ENCODE peak calls at places on chromosome 14, in six cellular contexts. One of them, this sample, is unnamed.

GRCh38 chr14:96594961-96595360 is 92.8 kb downstream of the PAPOLA start:
- DNase-seq in fibroblast of the aortic adventitia: no peak
- DNase-seq in B cell: no peak
- DNase-seq in endothelial cell: no peak
- DNase-seq in upper lobe of left lung: no peak
- DNase-seq in osteocyte: no peak
- DNase-seq in this sample: no peak

GRCh38 chr14:102208741-102209140 is 69.0 kb downstream of the WDR20 start:
- DNase-seq in fibroblast of the aortic adventitia: no peak
- DNase-seq in B cell: no peak
- DNase-seq in endothelial cell: no peak
- DNase-seq in upper lobe of left lung: no peak
- DNase-seq in osteocyte: no peak
- DNase-seq in this sample: no peak

GRCh38 chr14:76904100-76904739 is 78.0 kb downstream of the LRRC74A start:
- DNase-seq in fibroblast of the aortic adventitia: peak; percentile 96
- DNase-seq in B cell: no peak
- DNase-seq in endothelial cell: no peak
- DNase-seq in upper lobe of left lung: no peak
- DNase-seq in osteocyte: no peak
- DNase-seq in this sample: no peak

GRCh38 chr14:35861204-35861868 is 35.2 kb downstream of the BRMS1L start:
- DNase-seq in fibroblast of the aortic adventitia: no peak
- DNase-seq in B cell: no peak
- DNase-seq in endothelial cell: no peak
- DNase-seq in upper lobe of left lung: no peak
- DNase-seq in osteocyte: no peak
- DNase-seq in this sample: no peak

GRCh38 chr14:72315720-72316119 is 383.5 kb downstream of the RGS6 start:
- DNase-seq in fibroblast of the aortic adventitia: no peak
- DNase-seq in B cell: no peak
- DNase-seq in endothelial cell: no peak
- DNase-seq in upper lobe of left lung: no peak
- DNase-seq in osteocyte: no peak
- DNase-seq in this sample: no peak

GRCh38 chr14:59342516-59343484 is 122.4 kb downstream of the GPR135 start:
- DNase-seq in fibroblast of the aortic adventitia: no peak
- DNase-seq in B cell: no peak
- DNase-seq in endothelial cell: no peak
- DNase-seq in upper lobe of left lung: no peak
- DNase-seq in osteocyte: no peak
- DNase-seq in this sample: no peak

GRCh38 chr14:87052646-87053225 is 940.2 kb downstream of the GALC start:
- DNase-seq in fibroblast of the aortic adventitia: no peak
- DNase-seq in B cell: no peak
- DNase-seq in endothelial cell: no peak
- DNase-seq in upper lobe of left lung: no peak
- DNase-seq in osteocyte: no peak
- DNase-seq in this sample: no peak

GRCh38 chr14:99884834-99885648 is 91.8 kb downstream of the EML1 start:
- DNase-seq in fibroblast of the aortic adventitia: peak; percentile 84
- DNase-seq in B cell: no peak
- DNase-seq in endothelial cell: peak; percentile 22
- DNase-seq in upper lobe of left lung: no peak
- DNase-seq in osteocyte: no peak
- DNase-seq in this sample: no peak

GRCh38 chr14:59425322-59425945 is 39.7 kb downstream of the GPR135 start:
- DNase-seq in fibroblast of the aortic adventitia: peak; percentile 48
- DNase-seq in B cell: no peak
- DNase-seq in endothelial cell: no peak
- DNase-seq in upper lobe of left lung: no peak
- DNase-seq in osteocyte: no peak
- DNase-seq in this sample: no peak

GRCh38 chr14:22796087-22796707 is 19.0 kb downstream of the SLC7A7 start:
- DNase-seq in fibroblast of the aortic adventitia: no peak
- DNase-seq in B cell: no peak
- DNase-seq in endothelial cell: no peak
- DNase-seq in upper lobe of left lung: no peak
- DNase-seq in osteocyte: no peak
- DNase-seq in this sample: no peak

GRCh38 chr14:61178226-61179060 is 102.7 kb downstream of the TMEM30B start:
- DNase-seq in fibroblast of the aortic adventitia: peak; percentile 95
- DNase-seq in B cell: no peak
- DNase-seq in endothelial cell: no peak
- DNase-seq in upper lobe of left lung: no peak
- DNase-seq in osteocyte: no peak
- DNase-seq in this sample: no peak

GRCh38 chr14:76812093-76812421 is 625 bp downstream of the ANGEL1 start:
- DNase-seq in fibroblast of the aortic adventitia: no peak
- DNase-seq in B cell: no peak
- DNase-seq in endothelial cell: peak; percentile 9
- DNase-seq in upper lobe of left lung: no peak
- DNase-seq in osteocyte: no peak
- DNase-seq in this sample: no peak

GRCh38 chr14:51094282-51094821 is 553 bp downstream of the TRIM9 start:
- DNase-seq in fibroblast of the aortic adventitia: no peak
- DNase-seq in B cell: no peak
- DNase-seq in endothelial cell: peak; percentile 20
- DNase-seq in upper lobe of left lung: peak; percentile 83
- DNase-seq in osteocyte: no peak
- DNase-seq in this sample: peak; percentile 74

GRCh38 chr14:64717870-64718269 is 13.6 kb downstream of the PLEKHG3 start:
- DNase-seq in fibroblast of the aortic adventitia: no peak
- DNase-seq in B cell: no peak
- DNase-seq in endothelial cell: no peak
- DNase-seq in upper lobe of left lung: peak; percentile 28
- DNase-seq in osteocyte: no peak
- DNase-seq in this sample: no peak

GRCh38 chr14:85190251-85190650 is 339.7 kb upstream of the FLRT2 start:
- DNase-seq in fibroblast of the aortic adventitia: no peak
- DNase-seq in B cell: no peak
- DNase-seq in endothelial cell: no peak
- DNase-seq in upper lobe of left lung: no peak
- DNase-seq in osteocyte: no peak
- DNase-seq in this sample: no peak

GRCh38 chr14:85197976-85198375 is 332.0 kb upstream of the FLRT2 start:
- DNase-seq in fibroblast of the aortic adventitia: no peak
- DNase-seq in B cell: no peak
- DNase-seq in endothelial cell: no peak
- DNase-seq in upper lobe of left lung: no peak
- DNase-seq in osteocyte: no peak
- DNase-seq in this sample: no peak

GRCh38 chr14:85191986-85192385 is 338.0 kb upstream of the FLRT2 start:
- DNase-seq in fibroblast of the aortic adventitia: no peak
- DNase-seq in B cell: no peak
- DNase-seq in endothelial cell: no peak
- DNase-seq in upper lobe of left lung: no peak
- DNase-seq in osteocyte: no peak
- DNase-seq in this sample: no peak

DNA sequence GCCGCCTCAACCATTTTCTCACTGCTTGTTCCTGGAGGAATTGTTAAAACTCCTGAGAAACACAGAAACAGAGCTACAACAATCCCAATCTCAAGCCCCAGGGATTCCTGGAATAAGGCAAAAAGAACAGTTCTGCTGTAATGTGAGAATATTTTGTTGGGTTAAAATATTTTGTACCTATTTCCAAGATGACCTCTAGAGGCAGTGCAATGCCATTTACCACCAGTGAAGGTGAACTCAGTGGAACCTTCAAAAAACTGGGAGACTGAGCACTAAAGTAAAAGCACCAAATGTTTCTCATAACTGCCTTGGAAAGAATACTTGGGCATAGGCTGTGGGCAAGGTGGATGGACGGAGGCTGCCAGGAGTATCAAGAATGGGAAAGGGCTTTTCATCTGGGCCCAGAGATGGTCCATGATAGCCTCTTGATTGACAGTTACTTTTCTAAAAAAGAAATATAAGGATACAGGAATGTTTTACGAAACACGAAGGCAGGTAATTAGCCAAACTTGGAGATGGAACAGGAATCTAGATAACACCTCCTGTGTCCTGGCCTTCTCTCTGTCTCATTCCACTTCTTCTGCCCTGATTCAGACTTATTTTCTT is 334.0 kb upstream of the FLRT2 start:
- DNase-seq in fibroblast of the aortic adventitia: peak; percentile 49
- DNase-seq in B cell: no peak
- DNase-seq in endothelial cell: no peak
- DNase-seq in upper lobe of left lung: no peak
- DNase-seq in osteocyte: no peak
- DNase-seq in this sample: no peak
- TF ChIP-seq CTCF in fibroblast of the aortic adventitia: peak; percentile 67
- TF ChIP-seq CTCF in B cell: no peak
- TF ChIP-seq CTCF in endothelial cell: peak; percentile 49
- TF ChIP-seq CTCF in upper lobe of left lung: peak; percentile 34
- TF ChIP-seq CTCF in osteocyte: peak; percentile 56
- TF ChIP-seq CTCF in this sample: peak; percentile 68

GRCh38 chr14:52550661-52551060 is 1.6 kb downstream of the TXNDC16 start:
- DNase-seq in fibroblast of the aortic adventitia: no peak
- DNase-seq in B cell: no peak
- DNase-seq in endothelial cell: no peak
- DNase-seq in upper lobe of left lung: no peak
- DNase-seq in osteocyte: no peak
- DNase-seq in this sample: no peak

GRCh38 chr14:52552063-52552988 is at the start of the genes GPR137C and TXNDC16:
- DNase-seq in fibroblast of the aortic adventitia: peak; percentile 99
- DNase-seq in B cell: peak; percentile 100
- DNase-seq in endothelial cell: peak; percentile 96
- DNase-seq in upper lobe of left lung: peak; percentile 98
- DNase-seq in osteocyte: peak; percentile 100
- DNase-seq in this sample: peak; percentile 98

GRCh38 chr14:52553002-52553670 is 500 bp downstream of the GPR137C start:
- DNase-seq in fibroblast of the aortic adventitia: peak; percentile 2
- DNase-seq in B cell: no peak
- DNase-seq in endothelial cell: peak; percentile 49
- DNase-seq in upper lobe of left lung: peak; percentile 87
- DNase-seq in osteocyte: peak; percentile 82
- DNase-seq in this sample: peak; percentile 74

GRCh38 chr14:52551205-52551604 is 1.1 kb downstream of the TXNDC16 start:
- DNase-seq in fibroblast of the aortic adventitia: no peak
- DNase-seq in B cell: no peak
- DNase-seq in endothelial cell: no peak
- DNase-seq in upper lobe of left lung: no peak
- DNase-seq in osteocyte: no peak
- DNase-seq in this sample: no peak

DNA sequence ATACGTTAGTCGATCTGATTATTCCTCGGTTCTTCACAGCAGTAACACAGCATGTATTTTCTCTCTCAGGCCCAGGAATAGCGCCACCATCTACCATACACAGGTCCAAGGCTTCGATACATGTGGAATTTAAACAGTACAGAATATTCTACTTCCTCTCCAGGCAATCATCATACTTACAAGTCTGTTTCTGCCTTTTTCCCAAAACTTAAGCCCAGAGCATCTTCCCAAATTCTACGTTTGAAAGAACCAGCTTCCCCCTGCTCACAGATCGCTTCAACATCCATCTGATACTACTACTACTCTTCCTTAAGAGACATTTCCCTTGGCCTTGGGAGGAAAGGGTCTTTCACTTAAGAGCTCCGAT is 626 bp downstream of the TXNDC16 start:
- DNase-seq in fibroblast of the aortic adventitia: peak; percentile 52
- DNase-seq in B cell: no peak
- DNase-seq in endothelial cell: no peak
- DNase-seq in upper lobe of left lung: no peak
- DNase-seq in osteocyte: no peak
- DNase-seq in this sample: no peak
- TF ChIP-seq CTCF in fibroblast of the aortic adventitia: peak; percentile 47
- TF ChIP-seq CTCF in B cell: peak; percentile 16
- TF ChIP-seq CTCF in endothelial cell: no peak
- TF ChIP-seq CTCF in upper lobe of left lung: no peak
- TF ChIP-seq CTCF in osteocyte: peak; percentile 40
- TF ChIP-seq CTCF in this sample: peak; percentile 41

GRCh38 chr14:103716899-103717411 is 1.3 kb downstream of the ZFYVE21 start:
- DNase-seq in fibroblast of the aortic adventitia: no peak
- DNase-seq in B cell: no peak
- DNase-seq in endothelial cell: no peak
- DNase-seq in upper lobe of left lung: no peak
- DNase-seq in osteocyte: no peak
- DNase-seq in this sample: no peak

GRCh38 chr14:103716091-103716801 is 636 bp downstream of the ZFYVE21 start:
- DNase-seq in fibroblast of the aortic adventitia: peak; percentile 14
- DNase-seq in B cell: no peak
- DNase-seq in endothelial cell: peak; percentile 38
- DNase-seq in upper lobe of left lung: peak; percentile 92
- DNase-seq in osteocyte: no peak
- DNase-seq in this sample: no peak

GRCh38 chr14:103714063-103714724 is 1.1 kb downstream of the XRCC3 start:
- DNase-seq in fibroblast of the aortic adventitia: no peak
- DNase-seq in B cell: no peak
- DNase-seq in endothelial cell: no peak
- DNase-seq in upper lobe of left lung: no peak
- DNase-seq in osteocyte: no peak
- DNase-seq in this sample: no peak

GRCh38 chr14:103713304-103714062 is 1.8 kb downstream of the XRCC3 start:
- DNase-seq in fibroblast of the aortic adventitia: no peak
- DNase-seq in B cell: no peak
- DNase-seq in endothelial cell: no peak
- DNase-seq in upper lobe of left lung: no peak
- DNase-seq in osteocyte: no peak
- DNase-seq in this sample: no peak

DNA sequence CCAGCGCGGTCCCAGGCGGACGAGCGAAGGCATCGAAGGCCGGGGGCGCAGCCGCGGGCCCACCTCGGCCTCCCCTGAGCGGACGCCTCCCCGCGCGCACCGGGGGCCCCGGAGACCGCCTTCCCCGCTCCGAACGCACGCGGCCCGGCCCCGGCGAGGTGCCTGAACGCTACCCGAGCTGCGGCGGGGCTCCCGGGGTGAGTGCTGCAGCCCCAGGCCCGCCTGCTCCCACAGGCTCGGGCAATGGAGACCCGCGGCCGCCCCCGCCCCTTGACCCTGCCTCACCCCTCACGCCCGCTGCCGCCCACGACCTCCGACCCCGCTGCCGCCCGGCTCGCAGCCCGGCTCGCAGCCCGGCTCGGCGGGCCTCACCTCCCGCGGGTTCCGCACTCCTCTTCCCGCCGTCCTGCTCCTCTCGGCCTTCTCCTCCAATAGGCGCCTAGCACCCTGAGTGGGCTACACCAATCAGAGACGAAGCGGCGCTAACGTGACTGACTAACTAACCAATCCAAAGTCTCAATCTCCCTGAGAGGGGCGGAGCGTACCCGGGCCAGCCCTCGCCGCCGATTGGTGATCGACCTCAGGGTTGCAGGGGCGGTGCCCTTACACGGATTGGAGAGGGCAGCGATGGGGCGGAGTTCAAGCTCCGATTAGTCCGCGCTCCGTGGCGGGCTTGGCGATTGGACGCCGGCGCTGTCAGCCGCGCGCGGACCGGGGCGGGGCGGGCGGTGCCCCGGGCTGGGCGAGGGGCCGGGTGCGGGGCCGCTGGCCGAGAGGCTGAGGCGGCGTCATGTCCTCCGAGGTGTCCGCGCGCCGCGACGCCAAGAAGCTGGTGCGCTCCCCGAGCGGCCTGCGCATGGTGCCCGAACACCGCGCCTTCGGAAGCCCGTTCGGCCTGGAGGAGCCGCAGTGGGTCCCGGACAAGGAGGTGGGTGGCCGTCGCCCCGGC is at the start of the genes XRCC3 and ZFYVE21:
- DNase-seq in fibroblast of the aortic adventitia: peak; percentile 99
- DNase-seq in B cell: peak; percentile 100
- DNase-seq in endothelial cell: peak; percentile 99
- DNase-seq in upper lobe of left lung: peak; percentile 98
- DNase-seq in osteocyte: peak; percentile 100
- DNase-seq in this sample: peak; percentile 100
- TF ChIP-seq CTCF in fibroblast of the aortic adventitia: no peak
- TF ChIP-seq CTCF in B cell: no peak
- TF ChIP-seq CTCF in endothelial cell: no peak
- TF ChIP-seq CTCF in upper lobe of left lung: no peak
- TF ChIP-seq CTCF in osteocyte: no peak
- TF ChIP-seq CTCF in this sample: no peak

GRCh38 chr14:104791425-104791824 is 4.1 kb downstream of the AKT1 start:
- DNase-seq in fibroblast of the aortic adventitia: no peak
- DNase-seq in B cell: no peak
- DNase-seq in endothelial cell: no peak
- DNase-seq in upper lobe of left lung: peak; percentile 33
- DNase-seq in osteocyte: no peak
- DNase-seq in this sample: no peak
- TF ChIP-seq CTCF in fibroblast of the aortic adventitia: no peak
- TF ChIP-seq CTCF in B cell: no peak
- TF ChIP-seq CTCF in endothelial cell: no peak
- TF ChIP-seq CTCF in upper lobe of left lung: no peak
- TF ChIP-seq CTCF in osteocyte: no peak
- TF ChIP-seq CTCF in this sample: no peak

This sample was measured in type B pancreatic cell.